ENCODE peak calls at places on chromosomes 13 and 19, in six cellular contexts. N is left ventricle myocardium inferior; C is lower leg skin; D is stimulated activated CD8-positive, alpha-beta memory T cell treated with anti-CD3 and anti-CD28 coated beads, Interleukin-4, amount 100 ng/mL, for 24 hours; V is cardiac fibroblast; Z is progenitor cell of endocrine pancreas. J is an unnamed sample.

GRCh38 chr19:34193439-34193838 is 21.1 kb downstream of the LSM14A start:
- DNase-seq in V (no peak), N (no peak), Z (no peak), C (no peak), D (no peak), J (no peak)

GRCh38 chr13:51453308-51453958 is 597 bp upstream of the INTS6 start:
- DNase-seq in D (peak), V (no peak), Z (peak), N (peak), C (peak), J (peak)

GRCh38 chr13:26482451-26483197 is 74.9 kb upstream of the WASF3 start:
- DNase-seq in V (peak), C (peak), Z (peak), D (peak), N (no peak), J (peak)

GRCh38 chr13:34459856-34460255 is 482.2 kb upstream of the NBEA start:
- DNase-seq in Z (no peak), D (no peak), C (no peak), V (peak), N (no peak), J (no peak)

GRCh38 chr13:84542348-84542747 is 660.1 kb upstream of the SLITRK1 start:
- DNase-seq in Z (no peak), V (no peak), C (no peak), D (no peak), N (no peak), J (no peak)

GRCh38 chr13:114019367-114019766 is 45.5 kb upstream of the C13orf46 start:
- DNase-seq in V (no peak), Z (no peak), N (no peak), D (peak), C (no peak), J (no peak)

GRCh38 chr19:14146789-14147216 is 10.4 kb upstream of the ASF1B start:
- DNase-seq in Z (no peak), C (no peak), V (peak), N (no peak), D (no peak), J (peak)

GRCh38 chr13:83498486-83499190 is 383.6 kb downstream of the SLITRK1 start:
- DNase-seq in V (peak), N (no peak), Z (no peak), C (no peak), D (no peak), J (no peak)

GRCh38 chr19:2446390-2446789 is 10.4 kb downstream of the LMNB2 start:
- DNase-seq in N (no peak), V (no peak), Z (no peak), D (no peak), C (no peak), J (no peak)

GRCh38 chr19:10891360-10892108 is 20.2 kb downstream of the CARM1 start:
- DNase-seq in N (peak), D (no peak), Z (no peak), V (no peak), C (no peak), J (no peak)

GRCh38 chr13:99022953-99023352 is 45.1 kb upstream of the DOCK9 start:
- DNase-seq in C (no peak), D (no peak), Z (no peak), V (peak), N (no peak), J (no peak)

GRCh38 chr13:27449081-27449603 is 1.2 kb downstream of the MTIF3 start:
- DNase-seq in D (no peak), Z (no peak), N (no peak), V (no peak), C (no peak), J (no peak)

GRCh38 chr13:25249001-25249543 is 38.2 kb downstream of the MTMR6 start:
- DNase-seq in N (no peak), Z (no peak), D (no peak), C (no peak), V (peak), J (peak)

GRCh38 chr19:14050512-14050911 is 11.4 kb downstream of the PALM3 start:
- DNase-seq in C (no peak), D (no peak), N (no peak), Z (no peak), V (no peak), J (no peak)

GRCh38 chr19:12656899-12657571 is 9.5 kb downstream of the MAN2B1 start:
- DNase-seq in N (no peak), D (no peak), Z (no peak), V (no peak), C (no peak), J (no peak)

GRCh38 chr13:66899955-66900354 is 330.2 kb downstream of the PCDH9 start:
- DNase-seq in N (no peak), Z (no peak), C (no peak), D (no peak), V (peak), J (no peak)

J was measured in mesenchymal stem cell.